ENCODE peak calls at places on chromosomes 7 and 10, in ten cellular contexts. One of them, this sample, is unnamed.

GRCh38 chr10:45558406-45558805 is 114.2 kb downstream of the ZFAND4 start:
- DNase-seq in naive thymus-derived CD8-positive, alpha-beta T cell: no peak
- DNase-seq in activated CD4-positive, alpha-beta T cell treated with anti-CD3 and anti-CD28 coated beads for 4 hours: no peak
- DNase-seq in astrocyte: no peak
- DNase-seq in BJ: no peak
- DNase-seq in HEK293T: no peak
- DNase-seq in kidney epithelial cell: no peak
- DNase-seq in CD8-positive, alpha-beta memory T cell: no peak
- DNase-seq in amniotic stem cell: no peak
- DNase-seq in ACHN: no peak
- DNase-seq in this sample: no peak

GRCh38 chr7:41339913-41340676 is 362.8 kb downstream of the INHBA start:
- DNase-seq in naive thymus-derived CD8-positive, alpha-beta T cell: no peak
- DNase-seq in activated CD4-positive, alpha-beta T cell treated with anti-CD3 and anti-CD28 coated beads for 4 hours: no peak
- DNase-seq in astrocyte: no peak
- DNase-seq in BJ: no peak
- DNase-seq in HEK293T: no peak
- DNase-seq in kidney epithelial cell: no peak
- DNase-seq in CD8-positive, alpha-beta memory T cell: no peak
- DNase-seq in amniotic stem cell: no peak
- DNase-seq in ACHN: no peak
- DNase-seq in this sample: no peak

GRCh38 chr7:155205368-155206285 is 92.1 kb upstream of the INSIG1 start:
- DNase-seq in naive thymus-derived CD8-positive, alpha-beta T cell: peak
- DNase-seq in activated CD4-positive, alpha-beta T cell treated with anti-CD3 and anti-CD28 coated beads for 4 hours: peak
- DNase-seq in astrocyte: peak
- DNase-seq in BJ: peak
- DNase-seq in HEK293T: peak
- DNase-seq in kidney epithelial cell: peak
- DNase-seq in CD8-positive, alpha-beta memory T cell: peak
- DNase-seq in amniotic stem cell: peak
- DNase-seq in ACHN: peak
- DNase-seq in this sample: peak

GRCh38 chr10:132104471-132105301 is 38.9 kb downstream of the JAKMIP3 start:
- DNase-seq in naive thymus-derived CD8-positive, alpha-beta T cell: no peak
- DNase-seq in activated CD4-positive, alpha-beta T cell treated with anti-CD3 and anti-CD28 coated beads for 4 hours: no peak
- DNase-seq in astrocyte: no peak
- DNase-seq in BJ: no peak
- DNase-seq in HEK293T: no peak
- DNase-seq in kidney epithelial cell: no peak
- DNase-seq in CD8-positive, alpha-beta memory T cell: no peak
- DNase-seq in amniotic stem cell: no peak
- DNase-seq in ACHN: no peak
- DNase-seq in this sample: no peak

GRCh38 chr10:18122753-18123152 is 17.5 kb upstream of the CACNB2 start:
- DNase-seq in naive thymus-derived CD8-positive, alpha-beta T cell: no peak
- DNase-seq in activated CD4-positive, alpha-beta T cell treated with anti-CD3 and anti-CD28 coated beads for 4 hours: no peak
- DNase-seq in astrocyte: no peak
- DNase-seq in BJ: no peak
- DNase-seq in HEK293T: no peak
- DNase-seq in kidney epithelial cell: no peak
- DNase-seq in CD8-positive, alpha-beta memory T cell: no peak
- DNase-seq in amniotic stem cell: no peak
- DNase-seq in ACHN: no peak
- DNase-seq in this sample: no peak

GRCh38 chr7:14233026-14233897 is 243.8 kb upstream of the ETV1 start:
- DNase-seq in naive thymus-derived CD8-positive, alpha-beta T cell: no peak
- DNase-seq in activated CD4-positive, alpha-beta T cell treated with anti-CD3 and anti-CD28 coated beads for 4 hours: no peak
- DNase-seq in astrocyte: peak
- DNase-seq in BJ: no peak
- DNase-seq in HEK293T: no peak
- DNase-seq in kidney epithelial cell: peak
- DNase-seq in CD8-positive, alpha-beta memory T cell: no peak
- DNase-seq in amniotic stem cell: no peak
- DNase-seq in ACHN: peak
- DNase-seq in this sample: no peak

GRCh38 chr7:127844707-127845331 is 186.4 kb downstream of the LRRC4 start:
- DNase-seq in naive thymus-derived CD8-positive, alpha-beta T cell: no peak
- DNase-seq in activated CD4-positive, alpha-beta T cell treated with anti-CD3 and anti-CD28 coated beads for 4 hours: no peak
- DNase-seq in astrocyte: peak
- DNase-seq in BJ: no peak
- DNase-seq in HEK293T: peak
- DNase-seq in kidney epithelial cell: peak
- DNase-seq in CD8-positive, alpha-beta memory T cell: no peak
- DNase-seq in amniotic stem cell: no peak
- DNase-seq in ACHN: peak
- DNase-seq in this sample: peak

GRCh38 chr7:27066148-27066547 is 29.7 kb downstream of the HOXA1 start:
- DNase-seq in naive thymus-derived CD8-positive, alpha-beta T cell: no peak
- DNase-seq in activated CD4-positive, alpha-beta T cell treated with anti-CD3 and anti-CD28 coated beads for 4 hours: no peak
- DNase-seq in astrocyte: peak
- DNase-seq in BJ: peak
- DNase-seq in HEK293T: no peak
- DNase-seq in kidney epithelial cell: no peak
- DNase-seq in CD8-positive, alpha-beta memory T cell: no peak
- DNase-seq in amniotic stem cell: no peak
- DNase-seq in ACHN: no peak
- DNase-seq in this sample: no peak

GRCh38 chr10:31320598-31321211 is 1.7 kb downstream of the ZEB1 start:
- DNase-seq in naive thymus-derived CD8-positive, alpha-beta T cell: peak
- DNase-seq in activated CD4-positive, alpha-beta T cell treated with anti-CD3 and anti-CD28 coated beads for 4 hours: peak
- DNase-seq in astrocyte: peak
- DNase-seq in BJ: no peak
- DNase-seq in HEK293T: peak
- DNase-seq in kidney epithelial cell: no peak
- DNase-seq in CD8-positive, alpha-beta memory T cell: peak
- DNase-seq in amniotic stem cell: peak
- DNase-seq in ACHN: peak
- DNase-seq in this sample: no peak

GRCh38 chr10:14184841-14185500 is 145.8 kb downstream of the FRMD4A start:
- DNase-seq in naive thymus-derived CD8-positive, alpha-beta T cell: peak
- DNase-seq in activated CD4-positive, alpha-beta T cell treated with anti-CD3 and anti-CD28 coated beads for 4 hours: peak
- DNase-seq in astrocyte: peak
- DNase-seq in BJ: no peak
- DNase-seq in HEK293T: no peak
- DNase-seq in kidney epithelial cell: no peak
- DNase-seq in CD8-positive, alpha-beta memory T cell: peak
- DNase-seq in amniotic stem cell: no peak
- DNase-seq in ACHN: no peak
- DNase-seq in this sample: no peak

GRCh38 chr10:86443069-86443468 is 76.5 kb upstream of the GRID1 start:
- DNase-seq in naive thymus-derived CD8-positive, alpha-beta T cell: no peak
- DNase-seq in activated CD4-positive, alpha-beta T cell treated with anti-CD3 and anti-CD28 coated beads for 4 hours: no peak
- DNase-seq in astrocyte: peak
- DNase-seq in BJ: no peak
- DNase-seq in HEK293T: no peak
- DNase-seq in kidney epithelial cell: no peak
- DNase-seq in CD8-positive, alpha-beta memory T cell: no peak
- DNase-seq in amniotic stem cell: no peak
- DNase-seq in ACHN: no peak
- DNase-seq in this sample: no peak

GRCh38 chr10:123428302-123428701 is 237.9 kb upstream of the GPR26 start:
- DNase-seq in naive thymus-derived CD8-positive, alpha-beta T cell: no peak
- DNase-seq in activated CD4-positive, alpha-beta T cell treated with anti-CD3 and anti-CD28 coated beads for 4 hours: no peak
- DNase-seq in astrocyte: no peak
- DNase-seq in BJ: no peak
- DNase-seq in HEK293T: no peak
- DNase-seq in kidney epithelial cell: no peak
- DNase-seq in CD8-positive, alpha-beta memory T cell: no peak
- DNase-seq in amniotic stem cell: no peak
- DNase-seq in ACHN: peak
- DNase-seq in this sample: no peak

GRCh38 chr10:75663947-75664664 is 232.7 kb downstream of the LRMDA start:
- DNase-seq in naive thymus-derived CD8-positive, alpha-beta T cell: no peak
- DNase-seq in activated CD4-positive, alpha-beta T cell treated with anti-CD3 and anti-CD28 coated beads for 4 hours: no peak
- DNase-seq in astrocyte: no peak
- DNase-seq in BJ: no peak
- DNase-seq in HEK293T: no peak
- DNase-seq in kidney epithelial cell: no peak
- DNase-seq in CD8-positive, alpha-beta memory T cell: no peak
- DNase-seq in amniotic stem cell: no peak
- DNase-seq in ACHN: no peak
- DNase-seq in this sample: peak